ENCODE peak calls at places on chromosomes 6 and 20, in six cellular contexts. A is fibroblast of lung, T is fibroblast of mammary gland, X is neural progenitor cell, I is astrocyte of the cerebellum, H is fibroblast of the aortic adventitia. R is an unnamed sample.

GRCh38 chr6:107569456-107569855 is 79.5 kb downstream of the SOBP start:
- DNase-seq in A (no peak), T (no peak), X (no peak), I (no peak), H (no peak), R (no peak)

GRCh38 chr20:41058007-41058673 is 29.5 kb downstream of the TOP1 start:
- DNase-seq in A (peak; percentile 58), T (peak; percentile 95), X (no peak), I (no peak), H (peak; percentile 68), R (no peak)

GRCh38 chr20:10250902-10251301 is 32.3 kb downstream of the SNAP25 start:
- DNase-seq in A (no peak), T (no peak), X (no peak), I (no peak), H (no peak), R (no peak)

GRCh38 chr6:154522576-154522975 is 12.1 kb upstream of the CNKSR3 start:
- DNase-seq in A (no peak), T (no peak), X (no peak), I (no peak), H (no peak), R (no peak)

GRCh38 chr20:38727602-38728236 is 3.4 kb downstream of the SLC32A1 start:
- DNase-seq in A (no peak), T (no peak), X (no peak), I (no peak), H (no peak), R (no peak)

GRCh38 chr20:8094845-8095244 is 37.2 kb upstream of the PLCB1 start:
- DNase-seq in A (peak; percentile 76), T (peak; percentile 83), X (no peak), I (no peak), H (peak; percentile 90), R (no peak)

GRCh38 chr6:79138146-79138545 is 60.1 kb upstream of the PHIP start:
- DNase-seq in A (no peak), T (no peak), X (no peak), I (no peak), H (peak; percentile 23), R (no peak)

GRCh38 chr20:34986311-34987287 is 30.9 kb downstream of the MYH7B start:
- DNase-seq in A (no peak), T (peak; percentile 38), X (no peak), I (no peak), H (no peak), R (no peak)

GRCh38 chr6:71419954-71420692 is 131.5 kb downstream of the OGFRL1 start:
- DNase-seq in A (peak; percentile 38), T (peak; percentile 30), X (peak; percentile 85), I (no peak), H (no peak), R (peak; percentile 80)

GRCh38 chr20:23627501-23627900 is 10.3 kb downstream of the CST3 start:
- DNase-seq in A (no peak), T (peak; percentile 21), X (no peak), I (peak; percentile 56), H (no peak), R (no peak)

GRCh38 chr6:169669889-169670288 is 31.9 kb downstream of the WDR27 start:
- DNase-seq in A (no peak), T (peak; percentile 25), X (no peak), I (no peak), H (no peak), R (no peak)

GRCh38 chr6:26257272-26257671 is 107.7 kb upstream of the BTN3A2 start:
- DNase-seq in A (no peak), T (no peak), X (no peak), I (no peak), H (no peak), R (no peak)

GRCh38 chr6:26258199-26258977 is 106.6 kb upstream of the BTN3A2 start:
- DNase-seq in A (no peak), T (peak; percentile 14), X (peak; percentile 39), I (no peak), H (no peak), R (no peak)

GRCh38 chr6:26250806-26251075 is 114.3 kb upstream of the BTN3A2 start:
- DNase-seq in A (no peak), T (no peak), X (peak; percentile 59), I (no peak), H (peak; percentile 66), R (no peak)

GRCh38 chr6:26251354-26252081 is 113.5 kb upstream of the BTN3A2 start:
- DNase-seq in A (peak; percentile 97), T (peak; percentile 41), X (peak; percentile 89), I (peak; percentile 84), H (peak; percentile 93), R (peak; percentile 74)

DNA sequence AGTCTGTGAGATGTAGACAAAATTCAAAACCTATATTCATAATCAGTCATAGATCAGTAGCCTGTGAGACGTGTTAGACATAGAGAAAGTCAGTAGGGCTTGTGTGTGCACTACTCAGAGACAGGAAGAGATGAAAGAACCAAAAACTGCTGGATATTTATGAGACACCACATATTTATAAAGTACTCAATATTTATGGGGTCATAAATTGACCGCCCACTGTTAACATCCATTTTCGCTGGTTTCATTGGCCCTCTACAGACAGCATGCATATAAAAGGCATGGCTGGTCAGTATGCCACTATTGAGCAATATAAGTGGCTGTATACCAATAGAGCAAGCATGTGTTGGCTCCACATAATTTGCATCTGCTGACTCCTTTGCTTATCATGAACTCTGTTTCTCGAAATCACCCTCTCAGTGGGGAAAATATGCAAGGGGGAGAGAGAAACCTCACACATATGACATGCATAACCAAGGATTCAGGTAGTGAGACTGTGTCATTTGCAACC is 110.3 kb upstream of the BTN3A2 start:
- DNase-seq in A (no peak), T (no peak), X (no peak), I (no peak), H (no peak), R (no peak)
- H3K4me3 ChIP-seq in A (no peak overlapping the region), T (no peak overlapping the region), X (peak overlapping the region; percentile 12), I (no peak overlapping the region), H (no peak overlapping the region), R (no peak overlapping the region)

GRCh38 chr20:32820000-32820697 is 395 bp downstream of the MAPRE1 start:
- DNase-seq in A (peak; percentile 42), T (peak; percentile 16), X (peak; percentile 95), I (no peak), H (peak; percentile 23), R (peak; percentile 46)
- TF ChIP-seq CTCF in A (no peak), T (no peak), X (peak; percentile 18), I (no peak), H (peak; percentile 9), R (no peak)

DNA sequence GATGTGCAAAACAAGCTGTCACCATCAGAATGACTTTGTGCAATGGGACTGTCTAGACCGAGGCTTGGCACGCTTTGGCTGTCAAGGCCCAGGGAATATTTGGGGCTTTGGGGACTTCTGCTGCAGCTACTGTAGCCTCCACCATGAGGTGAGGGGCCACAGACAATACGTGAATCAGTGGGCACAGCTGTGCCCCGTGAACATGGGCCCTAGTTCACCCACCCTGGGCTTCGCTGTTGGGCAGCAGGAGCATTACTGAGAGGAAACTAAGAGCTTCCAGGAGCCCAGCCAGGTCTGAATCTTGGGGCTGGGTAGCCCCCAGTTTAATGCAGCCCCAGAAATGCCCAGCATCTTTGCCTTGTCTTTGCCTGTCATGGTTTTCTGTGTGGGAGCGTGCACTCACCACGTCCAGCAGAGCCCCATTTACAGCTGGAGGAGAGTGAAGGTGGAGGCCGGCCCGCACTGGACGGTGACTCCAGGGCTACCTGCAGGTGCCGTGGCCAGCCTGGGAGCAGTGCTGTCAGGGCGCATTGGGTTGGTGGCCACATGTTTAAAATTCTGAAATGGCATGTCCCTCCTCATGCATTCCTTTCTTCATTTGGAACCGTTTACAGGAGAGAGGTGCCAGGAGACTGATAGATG is 34.7 kb downstream of the DUSP22 start:
- DNase-seq in A (no peak), T (no peak), X (no peak), I (no peak), H (no peak), R (no peak)
- H3K4me3 ChIP-seq in A (no peak overlapping the region), T (no peak overlapping the region), X (no peak overlapping the region), I (no peak overlapping the region), H (no peak overlapping the region), R (no peak overlapping the region)

DNA sequence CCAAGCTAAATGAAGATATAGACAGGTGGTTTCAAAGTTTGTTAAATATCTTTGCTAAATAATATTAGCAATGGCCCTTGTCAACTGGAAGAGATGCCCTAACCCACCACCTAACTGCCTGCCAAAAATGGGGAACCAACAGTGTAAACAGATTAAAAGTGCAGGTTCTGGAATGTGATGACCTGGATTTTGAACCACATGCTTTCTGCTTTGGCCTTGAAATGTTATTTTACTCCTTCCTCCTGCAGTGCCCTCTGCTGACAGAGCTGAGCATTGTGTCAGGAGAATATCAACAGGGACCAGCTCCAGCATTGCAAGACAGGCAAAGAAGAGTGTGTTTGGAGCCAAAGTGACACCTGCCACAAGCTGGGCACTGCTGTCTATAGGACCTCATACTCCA is 226.6 kb downstream of the MYLK4 start:
- DNase-seq in A (no peak), T (no peak), X (no peak), I (no peak), H (no peak), R (no peak)
- TF ChIP-seq CTCF in A (peak; percentile 39), T (peak; percentile 40), X (peak; percentile 20), I (peak; percentile 18), H (peak; percentile 23), R (no peak)

GRCh38 chr6:166862978-166863530 is 93.3 kb downstream of the RNASET2 start:
- DNase-seq in A (no peak), T (no peak), X (no peak), I (no peak), H (no peak), R (no peak)

GRCh38 chr6:166860392-166860791 is 96.0 kb downstream of the RNASET2 start:
- DNase-seq in A (no peak), T (no peak), X (no peak), I (no peak), H (no peak), R (no peak)

GRCh38 chr6:166862287-166862977 is 93.9 kb downstream of the RNASET2 start:
- DNase-seq in A (no peak), T (no peak), X (peak; percentile 76), I (no peak), H (no peak), R (no peak)

GRCh38 chr6:166861961-166862286 is 94.4 kb downstream of the RNASET2 start:
- DNase-seq in A (no peak), T (no peak), X (no peak), I (no peak), H (no peak), R (no peak)

GRCh38 chr6:166861304-166861703 is 95.0 kb downstream of the RNASET2 start:
- DNase-seq in A (no peak), T (no peak), X (no peak), I (no peak), H (no peak), R (no peak)
- H3K4me3 ChIP-seq in A (no peak overlapping the region), T (no peak overlapping the region), X (peak overlapping the region; percentile 70), I (no peak overlapping the region), H (no peak overlapping the region), R (no peak overlapping the region)

DNA sequence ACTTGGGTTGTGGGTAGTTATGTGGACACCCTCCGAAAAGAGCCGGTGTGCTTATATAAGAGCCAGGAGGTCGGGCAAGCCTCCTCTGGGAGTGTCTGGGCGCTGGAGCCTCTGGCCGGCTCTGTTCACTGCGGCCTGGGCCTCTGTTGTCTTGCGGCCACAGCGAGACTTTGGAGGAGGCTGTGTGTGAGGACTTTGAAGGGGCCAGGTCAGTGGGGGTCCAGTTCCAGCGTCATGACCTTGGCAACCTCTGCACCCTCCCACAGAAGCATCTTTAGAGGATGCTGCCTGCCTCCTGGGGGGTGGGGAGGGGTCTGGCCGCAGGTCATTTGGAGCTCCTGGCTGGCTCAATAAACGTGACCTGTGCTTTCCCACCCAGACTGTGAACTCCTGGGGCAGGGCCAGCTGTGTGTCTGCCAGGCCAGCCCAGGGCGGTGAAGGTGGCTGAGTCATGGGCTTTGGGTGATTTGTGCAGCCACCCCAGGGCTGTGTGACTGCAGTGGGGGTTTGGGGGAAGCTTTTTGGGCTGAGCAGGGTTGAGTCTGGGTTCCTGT is 1.2 kb downstream of the TCEA2 start:
- DNase-seq in A (peak; percentile 37), T (peak; percentile 71), X (no peak), I (no peak), H (peak; percentile 56), R (no peak)
- TF ChIP-seq CTCF in A (no peak), T (no peak), X (no peak), I (no peak), H (no peak), R (no peak)